ENCODE peak calls at places on chromosomes 12 and 14, in nine cellular contexts. A, C, M, O, T, Q, G, K and Y are unnamed samples.

GRCh38 chr12:103751600-103751999 is 89.4 kb downstream of the NT5DC3 start:
- DNase-seq in A (peak; percentile 18), C (no peak), M (no peak), O (no peak), T (no peak), Q (no peak), G (no peak), K (no peak), Y (no peak)

GRCh38 chr14:100979079-100979478 is 75.6 kb upstream of the RTL1 start:
- DNase-seq in A (no peak), C (peak; percentile 12), M (no peak), O (no peak), T (no peak), Q (no peak), G (no peak), K (no peak), Y (no peak)

GRCh38 chr14:95213774-95214173 is 56.4 kb upstream of the DICER1 start:
- DNase-seq in A (no peak), C (no peak), M (no peak), O (no peak), T (no peak), Q (no peak), G (no peak), K (no peak), Y (no peak)

GRCh38 chr12:976644-977043 is 14.4 kb upstream of the ERC1 start:
- DNase-seq in A (no peak), C (no peak), M (no peak), O (no peak), T (no peak), Q (no peak), G (no peak), K (no peak), Y (no peak)

GRCh38 chr12:2271961-2272360 is 219.2 kb downstream of the CACNA1C start:
- DNase-seq in A (no peak), C (no peak), M (no peak), O (no peak), T (no peak), Q (no peak), G (no peak), K (no peak), Y (no peak)

GRCh38 chr12:113911971-113912760 is 54.0 kb downstream of the RBM19 start:
- DNase-seq in A (no peak), C (no peak), M (no peak), O (no peak), T (no peak), Q (no peak), G (no peak), K (no peak), Y (no peak)

GRCh38 chr12:90729741-90730140 is 225.2 kb downstream of the CCER1 start:
- DNase-seq in A (no peak), C (peak; percentile 77), M (no peak), O (no peak), T (no peak), Q (no peak), G (no peak), K (no peak), Y (peak; percentile 17)

GRCh38 chr12:75722714-75723200 is 211.3 kb upstream of the KRR1 start:
- DNase-seq in A (peak; percentile 79), C (peak; percentile 97), M (peak; percentile 46), O (no peak), T (peak; percentile 48), Q (no peak), G (no peak), K (no peak), Y (peak; percentile 85)

GRCh38 chr12:11771356-11771755 is 121.9 kb downstream of the ETV6 start:
- DNase-seq in A (no peak), C (peak; percentile 46), M (peak; percentile 35), O (no peak), T (no peak), Q (no peak), G (no peak), K (no peak), Y (no peak)

GRCh38 chr14:65817011-65817410 is 404.5 kb downstream of the FUT8 start:
- DNase-seq in A (no peak), C (peak; percentile 9), M (no peak), O (no peak), T (no peak), Q (no peak), G (no peak), K (no peak), Y (no peak)

GRCh38 chr14:99517643-99518381 is 36.6 kb downstream of the CCNK start:
- DNase-seq in A (no peak), C (no peak), M (no peak), O (no peak), T (no peak), Q (peak; percentile 48), G (no peak), K (no peak), Y (no peak)

GRCh38 chr12:114835031-114835430 is 151.1 kb upstream of the TBX3 start:
- DNase-seq in A (peak; percentile 70), C (peak; percentile 93), M (no peak), O (no peak), T (no peak), Q (no peak), G (no peak), K (no peak), Y (no peak)

GRCh38 chr14:57502581-57503254 is 9.1 kb upstream of the CCDC198 start:
- DNase-seq in A (no peak), C (no peak), M (no peak), O (no peak), T (no peak), Q (no peak), G (no peak), K (no peak), Y (no peak)

GRCh38 chr12:10214131-10214876 is 1.6 kb downstream of the GABARAPL1 start:
- DNase-seq in A (peak; percentile 24), C (peak; percentile 60), M (no peak), O (no peak), T (peak; percentile 11), Q (no peak), G (peak; percentile 32), K (no peak), Y (no peak)

GRCh38 chr12:80794506-80794905 is 77.8 kb downstream of the MYF5 start:
- DNase-seq in A (no peak), C (no peak), M (no peak), O (no peak), T (no peak), Q (no peak), G (no peak), K (no peak), Y (no peak)

GRCh38 chr12:122117979-122118378 is 39.4 kb downstream of the MLXIP start:
- DNase-seq in A (no peak), C (peak; percentile 39), M (no peak), O (no peak), T (no peak), Q (no peak), G (no peak), K (no peak), Y (no peak)

GRCh38 chr12:56634242-56634836 is 4.2 kb upstream of the BAZ2A start:
- DNase-seq in A (no peak), C (peak; percentile 16), M (peak; percentile 28), O (peak; percentile 31), T (peak; percentile 80), Q (no peak), G (no peak), K (peak; percentile 61), Y (peak; percentile 78)

GRCh38 chr12:7503686-7504085 is at the start of gene CD163:
- DNase-seq in A (no peak), C (peak; percentile 3), M (no peak), O (no peak), T (no peak), Q (no peak), G (no peak), K (no peak), Y (no peak)

GRCh38 chr14:99511421-99512109 is 30.4 kb downstream of the CCNK start:
- DNase-seq in A (no peak), C (peak; percentile 25), M (no peak), O (no peak), T (no peak), Q (peak; percentile 61), G (peak; percentile 39), K (no peak), Y (no peak)

GRCh38 chr12:81626406-81626805 is 132.7 kb downstream of the PPFIA2 start:
- DNase-seq in A (no peak), C (no peak), M (no peak), O (no peak), T (no peak), Q (no peak), G (no peak), K (no peak), Y (no peak)

GRCh38 chr14:80475074-80475473 is 263.8 kb upstream of the DIO2 start:
- DNase-seq in A (peak; percentile 63), C (peak; percentile 48), M (no peak), O (no peak), T (no peak), Q (no peak), G (no peak), K (no peak), Y (no peak)

GRCh38 chr12:105013892-105014291 is 27.8 kb downstream of the NOPCHAP1 start:
- DNase-seq in A (no peak), C (no peak), M (no peak), O (no peak), T (no peak), Q (no peak), G (no peak), K (no peak), Y (peak; percentile 37)

GRCh38 chr12:91377456-91377855 is 194.8 kb upstream of the DCN start:
- DNase-seq in A (peak; percentile 7), C (no peak), M (no peak), O (no peak), T (no peak), Q (no peak), G (no peak), K (no peak), Y (no peak)

GRCh38 chr12:45732250-45732649 is 2.7 kb downstream of the ARID2 start:
- DNase-seq in A (no peak), C (peak; percentile 46), M (no peak), O (no peak), T (no peak), Q (no peak), G (no peak), K (no peak), Y (no peak)

GRCh38 chr12:97075583-97076268 is 168.7 kb downstream of the NEDD1 start:
- DNase-seq in A (no peak), C (peak; percentile 10), M (no peak), O (no peak), T (no peak), Q (no peak), G (no peak), K (no peak), Y (no peak)

GRCh38 chr14:104795781-104796681 is 483 bp upstream of the AKT1 start:
- DNase-seq in A (peak; percentile 86), C (peak; percentile 33), M (peak; percentile 52), O (peak; percentile 65), T (peak; percentile 70), Q (peak; percentile 75), G (peak; percentile 41), K (peak; percentile 74), Y (peak; percentile 64)

GRCh38 chr14:50062438-50063039 is 53.8 kb downstream of the VCPKMT start:
- DNase-seq in A (peak; percentile 60), C (peak; percentile 68), M (peak; percentile 83), O (no peak), T (peak; percentile 66), Q (no peak), G (peak; percentile 71), K (peak; percentile 20), Y (peak; percentile 69)

GRCh38 chr12:68403711-68404110 is 71.5 kb upstream of the MDM1 start:
- DNase-seq in A (no peak), C (no peak), M (no peak), O (no peak), T (no peak), Q (no peak), G (no peak), K (no peak), Y (no peak)

GRCh38 chr14:59148334-59148900 is 40.0 kb upstream of the DAAM1 start:
- DNase-seq in A (no peak), C (no peak), M (no peak), O (no peak), T (no peak), Q (no peak), G (no peak), K (no peak), Y (no peak)

GRCh38 chr12:51001799-51002198 is 24.4 kb downstream of the SLC11A2 start:
- DNase-seq in A (no peak), C (no peak), M (no peak), O (no peak), T (no peak), Q (no peak), G (no peak), K (no peak), Y (no peak)

GRCh38 chr12:67750528-67751183 is 102.1 kb downstream of the DYRK2 start:
- DNase-seq in A (no peak), C (no peak), M (no peak), O (no peak), T (no peak), Q (no peak), G (no peak), K (no peak), Y (no peak)